ENCODE peak calls at places on chromosomes 4 and X, in ten cellular contexts. One of them, this sample, is unnamed.

GRCh38 chrX:141405486-141405877 is 163.2 kb upstream of the SPANXC start:
- DNase-seq in A549: peak; percentile 89
- DNase-seq in GM12878: no peak
- DNase-seq in left lung: no peak
- DNase-seq in cardiac muscle cell: peak; percentile 23
- DNase-seq in lower lobe of right lung: no peak
- DNase-seq in ovary: no peak
- DNase-seq in transverse colon: no peak
- DNase-seq in uterus: no peak
- DNase-seq in HCT116: no peak
- DNase-seq in this sample: no peak

GRCh38 chr4:80322716-80323115 is 12.8 kb upstream of the CFAP299 start:
- DNase-seq in A549: no peak
- DNase-seq in GM12878: no peak
- DNase-seq in left lung: no peak
- DNase-seq in cardiac muscle cell: peak; percentile 58
- DNase-seq in lower lobe of right lung: no peak
- DNase-seq in ovary: no peak
- DNase-seq in transverse colon: no peak
- DNase-seq in uterus: no peak
- DNase-seq in HCT116: no peak
- DNase-seq in this sample: no peak

GRCh38 chrX:63855896-63856295 is 70.9 kb upstream of the ARHGEF9 start:
- DNase-seq in A549: no peak
- DNase-seq in GM12878: no peak
- DNase-seq in left lung: no peak
- DNase-seq in cardiac muscle cell: no peak
- DNase-seq in lower lobe of right lung: no peak
- DNase-seq in ovary: no peak
- DNase-seq in transverse colon: no peak
- DNase-seq in uterus: no peak
- DNase-seq in HCT116: no peak
- DNase-seq in this sample: no peak

GRCh38 chr4:45855857-45856256 is 268.0 kb downstream of the GABRG1 start:
- DNase-seq in A549: no peak
- DNase-seq in GM12878: no peak
- DNase-seq in left lung: no peak
- DNase-seq in cardiac muscle cell: no peak
- DNase-seq in lower lobe of right lung: no peak
- DNase-seq in ovary: no peak
- DNase-seq in transverse colon: no peak
- DNase-seq in uterus: no peak
- DNase-seq in HCT116: no peak
- DNase-seq in this sample: no peak

GRCh38 chrX:115948018-115948923 is 222.3 kb upstream of the AGTR2 start:
- DNase-seq in A549: no peak
- DNase-seq in GM12878: peak; percentile 41
- DNase-seq in left lung: no peak
- DNase-seq in cardiac muscle cell: no peak
- DNase-seq in lower lobe of right lung: no peak
- DNase-seq in ovary: no peak
- DNase-seq in transverse colon: peak; percentile 34
- DNase-seq in uterus: no peak
- DNase-seq in HCT116: no peak
- DNase-seq in this sample: no peak

GRCh38 chr4:139028191-139028661 is 12.6 kb downstream of the NOCT start:
- DNase-seq in A549: no peak
- DNase-seq in GM12878: no peak
- DNase-seq in left lung: no peak
- DNase-seq in cardiac muscle cell: no peak
- DNase-seq in lower lobe of right lung: no peak
- DNase-seq in ovary: no peak
- DNase-seq in transverse colon: no peak
- DNase-seq in uterus: no peak
- DNase-seq in HCT116: no peak
- DNase-seq in this sample: no peak

GRCh38 chrX:103776586-103776985 is at the start of gene PLP1:
- DNase-seq in A549: no peak
- DNase-seq in GM12878: no peak
- DNase-seq in left lung: no peak
- DNase-seq in cardiac muscle cell: no peak
- DNase-seq in lower lobe of right lung: no peak
- DNase-seq in ovary: no peak
- DNase-seq in transverse colon: no peak
- DNase-seq in uterus: no peak
- DNase-seq in HCT116: no peak
- DNase-seq in this sample: no peak

GRCh38 chr4:85391011-85391410 is 83.9 kb upstream of the ARHGAP24 start:
- DNase-seq in A549: no peak
- DNase-seq in GM12878: no peak
- DNase-seq in left lung: no peak
- DNase-seq in cardiac muscle cell: no peak
- DNase-seq in lower lobe of right lung: no peak
- DNase-seq in ovary: no peak
- DNase-seq in transverse colon: no peak
- DNase-seq in uterus: no peak
- DNase-seq in HCT116: no peak
- DNase-seq in this sample: no peak

GRCh38 chr4:15027921-15028435 is 25.7 kb downstream of the CPEB2 start:
- DNase-seq in A549: no peak
- DNase-seq in GM12878: no peak
- DNase-seq in left lung: no peak
- DNase-seq in cardiac muscle cell: peak; percentile 15
- DNase-seq in lower lobe of right lung: no peak
- DNase-seq in ovary: no peak
- DNase-seq in transverse colon: no peak
- DNase-seq in uterus: no peak
- DNase-seq in HCT116: no peak
- DNase-seq in this sample: no peak

GRCh38 chr4:138182838-138183426 is 59.2 kb downstream of the SLC7A11 start:
- DNase-seq in A549: peak; percentile 40
- DNase-seq in GM12878: no peak
- DNase-seq in left lung: no peak
- DNase-seq in cardiac muscle cell: peak; percentile 83
- DNase-seq in lower lobe of right lung: no peak
- DNase-seq in ovary: no peak
- DNase-seq in transverse colon: no peak
- DNase-seq in uterus: no peak
- DNase-seq in HCT116: peak; percentile 45
- DNase-seq in this sample: no peak

GRCh38 chrX:1361275-1361674 is 24.7 kb downstream of the IL3RA start:
- DNase-seq in A549: no peak
- DNase-seq in GM12878: no peak
- DNase-seq in left lung: no peak
- DNase-seq in cardiac muscle cell: no peak
- DNase-seq in lower lobe of right lung: no peak
- DNase-seq in ovary: peak; percentile 23
- DNase-seq in transverse colon: no peak
- DNase-seq in uterus: no peak
- DNase-seq in HCT116: no peak
- DNase-seq in this sample: no peak

GRCh38 chr4:37991623-37992410 is 31.6 kb downstream of the PTTG2 start:
- DNase-seq in A549: no peak
- DNase-seq in GM12878: no peak
- DNase-seq in left lung: no peak
- DNase-seq in cardiac muscle cell: no peak
- DNase-seq in lower lobe of right lung: no peak
- DNase-seq in ovary: no peak
- DNase-seq in transverse colon: no peak
- DNase-seq in uterus: no peak
- DNase-seq in HCT116: no peak
- DNase-seq in this sample: no peak

GRCh38 chr4:94420356-94420755 is 31.4 kb upstream of the PDLIM5 start:
- DNase-seq in A549: no peak
- DNase-seq in GM12878: no peak
- DNase-seq in left lung: no peak
- DNase-seq in cardiac muscle cell: no peak
- DNase-seq in lower lobe of right lung: no peak
- DNase-seq in ovary: no peak
- DNase-seq in transverse colon: no peak
- DNase-seq in uterus: no peak
- DNase-seq in HCT116: no peak
- DNase-seq in this sample: no peak

GRCh38 chrX:107711521-107712041 is 64.0 kb downstream of the TSC22D3 start:
- DNase-seq in A549: no peak
- DNase-seq in GM12878: no peak
- DNase-seq in left lung: no peak
- DNase-seq in cardiac muscle cell: peak; percentile 20
- DNase-seq in lower lobe of right lung: no peak
- DNase-seq in ovary: no peak
- DNase-seq in transverse colon: no peak
- DNase-seq in uterus: peak; percentile 21
- DNase-seq in HCT116: no peak
- DNase-seq in this sample: no peak

GRCh38 chrX:48703642-48704481 is 7.3 kb downstream of the SUV39H1 start:
- DNase-seq in A549: peak; percentile 22
- DNase-seq in GM12878: no peak
- DNase-seq in left lung: no peak
- DNase-seq in cardiac muscle cell: peak; percentile 15
- DNase-seq in lower lobe of right lung: no peak
- DNase-seq in ovary: no peak
- DNase-seq in transverse colon: no peak
- DNase-seq in uterus: no peak
- DNase-seq in HCT116: no peak
- DNase-seq in this sample: peak; percentile 14

GRCh38 chr4:87037921-87038320 is 103.1 kb downstream of the AFF1 start:
- DNase-seq in A549: no peak
- DNase-seq in GM12878: no peak
- DNase-seq in left lung: no peak
- DNase-seq in cardiac muscle cell: no peak
- DNase-seq in lower lobe of right lung: no peak
- DNase-seq in ovary: no peak
- DNase-seq in transverse colon: no peak
- DNase-seq in uterus: no peak
- DNase-seq in HCT116: no peak
- DNase-seq in this sample: no peak
- H3K4me1 ChIP-seq in A549: peaks cover 59% of the 10 kb centered on the region
- H3K4me1 ChIP-seq in GM12878: peaks cover 56% of the 10 kb centered on the region
- H3K4me1 ChIP-seq in left lung: peaks cover 28% of the 10 kb centered on the region
- H3K4me1 ChIP-seq in cardiac muscle cell: peaks cover 62% of the 10 kb centered on the region
- H3K4me1 ChIP-seq in lower lobe of right lung: peaks cover 81% of the 10 kb centered on the region
- H3K4me1 ChIP-seq in ovary: peaks cover 30% of the 10 kb centered on the region
- H3K4me1 ChIP-seq in transverse colon: peaks cover 72% of the 10 kb centered on the region
- H3K4me1 ChIP-seq in uterus: peaks cover 22% of the 10 kb centered on the region
- H3K4me1 ChIP-seq in HCT116: peaks cover 2% of the 10 kb centered on the region
- H3K4me1 ChIP-seq in this sample: peaks cover 5% of the 10 kb centered on the region

GRCh38 chr4:169955521-169955920 is 70.7 kb downstream of the MFAP3L start:
- DNase-seq in A549: no peak
- DNase-seq in GM12878: no peak
- DNase-seq in left lung: no peak
- DNase-seq in cardiac muscle cell: no peak
- DNase-seq in lower lobe of right lung: no peak
- DNase-seq in ovary: no peak
- DNase-seq in transverse colon: no peak
- DNase-seq in uterus: no peak
- DNase-seq in HCT116: no peak
- DNase-seq in this sample: no peak
- TF ChIP-seq CTCF in A549: no peak
- TF ChIP-seq CTCF in GM12878: no peak
- TF ChIP-seq CTCF in left lung: no peak
- TF ChIP-seq CTCF in cardiac muscle cell: no peak
- TF ChIP-seq CTCF in lower lobe of right lung: no peak
- TF ChIP-seq CTCF in ovary: no peak
- TF ChIP-seq CTCF in transverse colon: no peak
- TF ChIP-seq CTCF in uterus: no peak
- TF ChIP-seq CTCF in HCT116: no peak
- TF ChIP-seq CTCF in this sample: no peak

GRCh38 chr4:184473265-184473514 is 1.2 kb downstream of the IRF2 start:
- DNase-seq in A549: no peak
- DNase-seq in GM12878: no peak
- DNase-seq in left lung: no peak
- DNase-seq in cardiac muscle cell: no peak
- DNase-seq in lower lobe of right lung: no peak
- DNase-seq in ovary: no peak
- DNase-seq in transverse colon: no peak
- DNase-seq in uterus: no peak
- DNase-seq in HCT116: no peak
- DNase-seq in this sample: no peak
- H3K4me1 ChIP-seq in A549: peaks cover 7% of the 10 kb centered on the region
- H3K4me1 ChIP-seq in GM12878: peaks cover 19% of the 10 kb centered on the region
- H3K4me1 ChIP-seq in left lung: peaks cover 21% of the 10 kb centered on the region
- H3K4me1 ChIP-seq in cardiac muscle cell: peaks cover 6% of the 10 kb centered on the region
- H3K4me1 ChIP-seq in lower lobe of right lung: peaks cover 65% of the 10 kb centered on the region
- H3K4me1 ChIP-seq in ovary: peaks cover 3% of the 10 kb centered on the region
- H3K4me1 ChIP-seq in transverse colon: peaks cover 31% of the 10 kb centered on the region
- H3K4me1 ChIP-seq in uterus: peaks cover 10% of the 10 kb centered on the region
- H3K4me1 ChIP-seq in HCT116: no peaks in the 10 kb centered on the region
- H3K4me1 ChIP-seq in this sample: no peaks in the 10 kb centered on the region

GRCh38 chr4:123621072-123621705 is 224.6 kb downstream of the SPRY1 start:
- DNase-seq in A549: no peak
- DNase-seq in GM12878: no peak
- DNase-seq in left lung: no peak
- DNase-seq in cardiac muscle cell: peak; percentile 91
- DNase-seq in lower lobe of right lung: no peak
- DNase-seq in ovary: no peak
- DNase-seq in transverse colon: no peak
- DNase-seq in uterus: peak; percentile 32
- DNase-seq in HCT116: no peak
- DNase-seq in this sample: no peak

GRCh38 chr4:123618606-123619005 is 222.0 kb downstream of the SPRY1 start:
- DNase-seq in A549: no peak
- DNase-seq in GM12878: no peak
- DNase-seq in left lung: no peak
- DNase-seq in cardiac muscle cell: no peak
- DNase-seq in lower lobe of right lung: no peak
- DNase-seq in ovary: no peak
- DNase-seq in transverse colon: no peak
- DNase-seq in uterus: no peak
- DNase-seq in HCT116: no peak
- DNase-seq in this sample: peak; percentile 5

GRCh38 chr4:123622572-123622971 is 226.0 kb downstream of the SPRY1 start:
- DNase-seq in A549: no peak
- DNase-seq in GM12878: no peak
- DNase-seq in left lung: no peak
- DNase-seq in cardiac muscle cell: no peak
- DNase-seq in lower lobe of right lung: no peak
- DNase-seq in ovary: no peak
- DNase-seq in transverse colon: no peak
- DNase-seq in uterus: no peak
- DNase-seq in HCT116: no peak
- DNase-seq in this sample: no peak

GRCh38 chr4:123619326-123619725 is 222.7 kb downstream of the SPRY1 start:
- DNase-seq in A549: no peak
- DNase-seq in GM12878: no peak
- DNase-seq in left lung: no peak
- DNase-seq in cardiac muscle cell: no peak
- DNase-seq in lower lobe of right lung: no peak
- DNase-seq in ovary: no peak
- DNase-seq in transverse colon: no peak
- DNase-seq in uterus: no peak
- DNase-seq in HCT116: no peak
- DNase-seq in this sample: no peak

DNA sequence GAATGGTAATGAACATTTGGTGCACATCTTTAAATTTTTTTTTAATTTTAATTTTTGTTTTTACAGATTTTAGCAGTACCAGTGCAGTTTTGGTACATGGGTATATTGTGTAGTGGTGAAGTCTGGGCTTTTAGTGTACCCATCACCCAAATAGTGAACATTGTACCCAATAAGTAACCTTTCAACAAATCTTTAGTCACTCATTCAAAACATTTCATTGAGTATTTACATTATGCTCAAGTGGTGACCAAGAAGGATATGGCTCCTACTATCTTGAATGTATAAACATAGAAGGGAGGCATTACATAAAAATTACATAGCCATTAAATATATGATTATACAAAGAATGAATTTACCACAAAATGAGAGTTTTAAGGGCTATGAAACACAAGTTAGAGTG is 223.3 kb downstream of the SPRY1 start:
- DNase-seq in A549: no peak
- DNase-seq in GM12878: no peak
- DNase-seq in left lung: no peak
- DNase-seq in cardiac muscle cell: no peak
- DNase-seq in lower lobe of right lung: no peak
- DNase-seq in ovary: no peak
- DNase-seq in transverse colon: no peak
- DNase-seq in uterus: no peak
- DNase-seq in HCT116: no peak
- DNase-seq in this sample: no peak
- TF ChIP-seq CTCF in A549: no peak
- TF ChIP-seq CTCF in GM12878: no peak
- TF ChIP-seq CTCF in left lung: no peak
- TF ChIP-seq CTCF in cardiac muscle cell: no peak
- TF ChIP-seq CTCF in lower lobe of right lung: no peak
- TF ChIP-seq CTCF in ovary: no peak
- TF ChIP-seq CTCF in transverse colon: no peak
- TF ChIP-seq CTCF in uterus: no peak
- TF ChIP-seq CTCF in HCT116: no peak
- TF ChIP-seq CTCF in this sample: no peak